ENCODE peak calls at places on chromosomes 13 and 19, in nine cellular contexts. X, S, O, F, D, C, W, B and M are unnamed samples.

GRCh38 chr13:25885418-25885817 is 166.4 kb downstream of the SHISA2 start:
- DNase-seq in X (no peak), S (no peak), O (no peak), F (no peak), D (no peak), C (no peak), W (no peak), B (no peak), M (no peak)

GRCh38 chr13:110965038-110965754 is 50.3 kb upstream of the ANKRD10 start:
- DNase-seq in X (no peak), S (no peak), O (no peak), F (no peak), D (no peak), C (peak), W (peak), B (no peak), M (no peak)

GRCh38 chr13:98226520-98226919 is 49.5 kb upstream of the RNF113B start:
- DNase-seq in X (no peak), S (no peak), O (no peak), F (no peak), D (no peak), C (no peak), W (no peak), B (no peak), M (no peak)

GRCh38 chr19:35352177-35352447 is 4.4 kb downstream of the FFAR1 start:
- DNase-seq in X (no peak), S (no peak), O (no peak), F (peak), D (no peak), C (no peak), W (no peak), B (peak), M (no peak)

GRCh38 chr13:110593430-110594130 is 21.8 kb upstream of the NAXD start:
- DNase-seq in X (no peak), S (peak), O (peak), F (no peak), D (no peak), C (peak), W (peak), B (no peak), M (no peak)

GRCh38 chr13:42355118-42355840 is 83.3 kb downstream of the AKAP11 start:
- DNase-seq in X (no peak), S (no peak), O (no peak), F (no peak), D (peak), C (no peak), W (no peak), B (no peak), M (no peak)

GRCh38 chr19:29851769-29852521 is 40.2 kb downstream of the CCNE1 start:
- DNase-seq in X (no peak), S (no peak), O (no peak), F (no peak), D (no peak), C (no peak), W (no peak), B (no peak), M (no peak)

GRCh38 chr13:57123660-57124059 is 17.1 kb upstream of the PRR20A start:
- DNase-seq in X (no peak), S (no peak), O (no peak), F (no peak), D (no peak), C (no peak), W (peak), B (no peak), M (no peak)

GRCh38 chr19:47369923-47370625 is 21.0 kb downstream of the DHX34 start:
- DNase-seq in X (no peak), S (no peak), O (no peak), F (no peak), D (no peak), C (peak), W (peak), B (no peak), M (no peak)

GRCh38 chr19:11652492-11652891 is 55.2 kb downstream of the ZNF627 start:
- DNase-seq in X (no peak), S (no peak), O (no peak), F (no peak), D (no peak), C (no peak), W (no peak), B (no peak), M (no peak)

GRCh38 chr13:29067306-29067945 is 247.3 kb downstream of the MTUS2 start:
- DNase-seq in X (no peak), S (no peak), O (no peak), F (no peak), D (no peak), C (no peak), W (no peak), B (no peak), M (no peak)

GRCh38 chr19:5961969-5962945 is 15.7 kb downstream of the RANBP3 start:
- DNase-seq in X (no peak), S (peak), O (peak), F (no peak), D (peak), C (peak), W (peak), B (peak), M (no peak)

GRCh38 chr19:6230991-6231448 is 48.8 kb downstream of the MLLT1 start:
- DNase-seq in X (no peak), S (no peak), O (no peak), F (no peak), D (no peak), C (no peak), W (no peak), B (peak), M (no peak)

GRCh38 chr19:19256072-19256969 is 16.8 kb downstream of the TM6SF2 start:
- DNase-seq in X (no peak), S (no peak), O (no peak), F (no peak), D (no peak), C (no peak), W (no peak), B (no peak), M (no peak)